ENCODE peak calls at places on chromosomes 2 and 18, in ten cellular contexts. W is brain microvascular endothelial cell; I is substantia nigra; S is A549; P is hepatocyte; M is CD4-positive, CD25-positive, alpha-beta regulatory T cell; A is astrocyte; B is OCI-LY7; L is left ventricle myocardium inferior; G is neural progenitor cell. E is an unnamed sample.

GRCh38 chr18:40529478-40529877 is 1425.6 kb upstream of the PIK3C3 start:
- DNase-seq in I (no peak), L (no peak), A (peak), S (no peak), W (peak), M (no peak), B (no peak), G (no peak), P (no peak), E (peak)

GRCh38 chr18:29007986-29008654 is 831.2 kb upstream of the CDH2 start:
- DNase-seq in S (no peak), W (no peak), B (no peak), G (no peak), P (no peak), M (no peak), A (no peak), L (no peak), I (no peak), E (no peak)

GRCh38 chr2:136238214-136238551 is 120.2 kb upstream of the CXCR4 start:
- DNase-seq in W (no peak), L (no peak), A (peak), B (no peak), P (no peak), G (no peak), I (no peak), M (no peak), S (no peak), E (no peak)

GRCh38 chr2:236395067-236395466 is 130.9 kb upstream of the ASB18 start:
- DNase-seq in S (no peak), I (no peak), B (no peak), G (no peak), A (no peak), M (no peak), W (no peak), L (no peak), P (no peak), E (no peak)

GRCh38 chr18:2502394-2502793 is 68.9 kb downstream of the METTL4 start:
- DNase-seq in G (no peak), M (no peak), W (no peak), A (no peak), S (no peak), I (no peak), L (no peak), B (no peak), P (no peak), E (no peak)

GRCh38 chr2:125684256-125684655 is 971.7 kb upstream of the GYPC start:
- DNase-seq in P (peak), B (no peak), M (no peak), I (no peak), A (no peak), W (no peak), S (no peak), L (no peak), G (no peak), E (no peak)

GRCh38 chr2:96642564-96643350 is at the start of gene FER1L5:
- DNase-seq in P (peak), I (peak), A (peak), W (peak), M (no peak), B (no peak), S (no peak), L (no peak), G (peak), E (peak)

GRCh38 chr18:66575263-66575662 is 28.6 kb downstream of the CDH19 start:
- DNase-seq in P (no peak), A (no peak), M (no peak), L (no peak), I (no peak), G (no peak), S (no peak), W (no peak), B (no peak), E (no peak)

GRCh38 chr2:147636238-147636887 is 208.5 kb upstream of the ACVR2A start:
- DNase-seq in A (peak), W (no peak), B (no peak), S (no peak), M (no peak), I (no peak), G (no peak), P (peak), L (no peak), E (no peak)

GRCh38 chr2:142188562-142188961 is 57.7 kb upstream of the LRP1B start:
- DNase-seq in L (no peak), I (no peak), W (no peak), A (no peak), M (no peak), G (no peak), S (no peak), P (no peak), B (no peak), E (no peak)

GRCh38 chr18:79624356-79624961 is 55.1 kb upstream of the CTDP1 start:
- DNase-seq in S (no peak), G (no peak), W (no peak), B (peak), I (no peak), L (no peak), M (no peak), P (no peak), A (no peak), E (no peak)

GRCh38 chr2:198059800-198060199 is 255.4 kb downstream of the PLCL1 start:
- DNase-seq in P (no peak), B (no peak), W (no peak), S (no peak), G (no peak), M (no peak), A (no peak), L (peak), I (no peak), E (no peak)

GRCh38 chr2:177429688-177430325 is 37.2 kb downstream of the AGPS start:
- DNase-seq in B (no peak), W (peak), P (no peak), S (no peak), A (peak), M (no peak), G (no peak), I (no peak), L (no peak), E (no peak)

GRCh38 chr2:96359310-96359709 is 23.7 kb downstream of the NCAPH start:
- DNase-seq in W (no peak), L (peak), B (peak), S (peak), P (no peak), G (no peak), A (no peak), M (peak), I (peak), E (no peak)

GRCh38 chr2:190740449-190740848 is 91.6 kb downstream of the NAB1 start:
- DNase-seq in B (no peak), A (no peak), M (no peak), G (no peak), I (no peak), P (no peak), W (no peak), L (no peak), S (no peak), E (no peak)

GRCh38 chr2:182038579-182038978 is 52.9 kb downstream of the PPP1R1C start:
- DNase-seq in S (peak), L (no peak), W (peak), M (no peak), P (peak), I (no peak), B (no peak), A (peak), G (no peak), E (no peak)

GRCh38 chr2:112723995-112724394 is 3.2 kb downstream of the NT5DC4 start:
- DNase-seq in A (no peak), I (no peak), P (no peak), G (no peak), B (no peak), L (no peak), W (no peak), M (no peak), S (no peak), E (no peak)

GRCh38 chr18:37458697-37459096 is 106.9 kb downstream of the CELF4 start:
- DNase-seq in B (no peak), A (no peak), P (no peak), L (no peak), I (no peak), S (no peak), W (no peak), G (no peak), M (no peak), E (no peak)

GRCh38 chr2:144379891-144380311 is 140.0 kb downstream of the ZEB2 start:
- DNase-seq in B (no peak), M (no peak), I (peak), A (no peak), L (peak), W (no peak), G (peak), S (no peak), P (no peak), E (no peak)

GRCh38 chr2:150425121-150425559 is 62.3 kb downstream of the RND3 start:
- DNase-seq in L (peak), I (peak), W (no peak), B (no peak), S (no peak), M (no peak), A (peak), P (no peak), G (peak), E (peak)

GRCh38 chr18:70172225-70172624 is 33.3 kb downstream of the RTTN start:
- DNase-seq in L (no peak), I (no peak), W (no peak), B (no peak), M (no peak), G (no peak), S (peak), P (no peak), A (no peak), E (no peak)

GRCh38 chr2:190859347-190860297 is 21.0 kb upstream of the GLS start:
- DNase-seq in S (peak), P (no peak), M (no peak), I (no peak), G (no peak), L (no peak), B (no peak), A (peak), W (no peak), E (no peak)

GRCh38 chr2:119064567-119064966 is 94.0 kb downstream of the C1QL2 start:
- DNase-seq in S (no peak), B (no peak), W (no peak), M (no peak), G (no peak), A (no peak), I (no peak), P (no peak), L (no peak), E (no peak)

GRCh38 chr2:177724398-177725287 is 332.1 kb downstream of the AGPS start:
- DNase-seq in A (peak), L (peak), G (peak), I (peak), S (peak), M (peak), P (peak), W (peak), B (peak), E (peak)

GRCh38 chr2:25960920-25961319 is 21.4 kb downstream of the KIF3C start:
- DNase-seq in A (no peak), L (no peak), P (no peak), M (no peak), I (no peak), W (peak), B (no peak), G (no peak), S (no peak), E (no peak)

GRCh38 chr2:11344956-11345671 is 678 bp upstream of the ROCK2 start:
- DNase-seq in W (peak), M (no peak), A (peak), B (peak), S (peak), I (peak), G (peak), P (peak), L (peak), E (no peak)

GRCh38 chr18:34959989-34960388 is 81.2 kb upstream of the MAPRE2 start:
- DNase-seq in G (no peak), B (no peak), W (no peak), M (no peak), P (no peak), S (no peak), A (no peak), L (no peak), I (no peak), E (no peak)

GRCh38 chr2:105488198-105488757 is 89.4 kb upstream of the FHL2 start:
- DNase-seq in B (no peak), L (peak), I (no peak), W (no peak), G (no peak), M (no peak), P (no peak), A (no peak), S (no peak), E (no peak)

GRCh38 chr2:88038263-88039105 is 17.1 kb downstream of the KRCC1 start:
- DNase-seq in L (no peak), A (peak), M (no peak), B (no peak), G (no peak), I (no peak), W (peak), S (peak), P (peak), E (no peak)

GRCh38 chr2:64654063-64654811 is 524 bp upstream of the SERTAD2 start:
- DNase-seq in M (peak), S (peak), A (peak), W (peak), P (peak), I (peak), B (peak), L (peak), G (peak), E (no peak)

GRCh38 chr2:64656379-64656778 is 2.7 kb upstream of the SERTAD2 start:
- DNase-seq in L (no peak), S (no peak), P (no peak), A (no peak), I (no peak), G (no peak), W (no peak), M (no peak), B (no peak), E (no peak)

GRCh38 chr2:64655873-64656272 is 2.2 kb upstream of the SERTAD2 start:
- DNase-seq in S (no peak), M (no peak), W (no peak), P (no peak), G (no peak), B (peak), A (no peak), L (no peak), I (no peak), E (no peak)

GRCh38 chr2:64653174-64654062 is at the start of gene SERTAD2:
- DNase-seq in L (peak), G (peak), W (peak), P (peak), M (peak), A (peak), I (peak), B (peak), S (peak), E (no peak)

DNA sequence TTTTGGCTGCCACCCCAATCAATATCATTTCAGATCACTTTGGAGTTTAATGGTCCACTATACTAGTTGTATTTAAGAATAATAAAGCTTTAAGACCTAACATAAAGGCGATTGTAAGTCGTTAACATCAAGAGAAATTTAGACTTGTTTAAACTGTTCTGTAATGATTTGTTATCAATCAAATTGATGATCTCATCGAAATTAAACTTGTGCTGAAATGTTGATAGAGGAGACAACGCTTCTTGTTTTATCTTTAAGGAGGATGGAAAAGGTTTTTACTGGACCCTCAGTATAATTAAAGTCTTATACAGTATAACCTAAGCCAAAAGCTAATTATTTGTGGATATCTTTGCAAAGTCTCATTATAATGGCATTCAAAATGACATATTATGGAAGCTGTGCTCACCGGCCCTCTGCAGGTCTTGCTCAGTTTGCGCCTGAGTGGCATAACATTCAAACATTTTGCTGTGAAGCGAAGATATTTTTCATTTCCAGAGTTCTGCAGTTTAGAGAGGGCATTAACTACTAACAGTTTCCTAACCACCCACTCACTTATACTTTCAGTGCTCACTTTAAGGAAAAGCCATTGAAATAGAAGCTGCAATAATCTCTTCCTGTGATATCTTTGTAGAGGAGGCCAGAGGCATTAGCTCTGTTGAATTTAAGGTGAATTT is 1.4 kb upstream of the SERTAD2 start:
- DNase-seq in G (no peak), A (no peak), L (no peak), M (no peak), P (peak), B (peak), S (peak), W (no peak), I (no peak), E (no peak)
- H3K27ac ChIP-seq in G (no peak), A (peak), L (peak), M (peak), P (peak), B (peak), S (peak), W (no peak), I (no peak), E (no peak)

GRCh38 chr2:170369228-170369627 is 191.3 kb downstream of the MYO3B start:
- DNase-seq in L (no peak), B (no peak), I (no peak), P (no peak), W (no peak), S (no peak), A (no peak), G (no peak), M (no peak), E (no peak)
- H3K27ac ChIP-seq in L (no peak), B (no peak), I (no peak), P (no peak), W (no peak), S (no peak), A (no peak), G (peak), M (no peak), E (no peak)

GRCh38 chr2:73718421-73718820 is 18.7 kb downstream of the TPRKB start:
- DNase-seq in B (no peak), A (no peak), G (no peak), P (no peak), S (no peak), M (no peak), I (no peak), W (no peak), L (no peak), E (no peak)

GRCh38 chr2:73718851-73719621 is 18.1 kb downstream of the TPRKB start:
- DNase-seq in I (no peak), S (no peak), L (no peak), G (no peak), M (no peak), P (no peak), B (no peak), A (no peak), W (no peak), E (no peak)

GRCh38 chr2:73717251-73717606 is 19.9 kb downstream of the TPRKB start:
- DNase-seq in I (no peak), G (no peak), L (no peak), P (no peak), B (no peak), S (no peak), M (no peak), A (no peak), W (no peak), E (no peak)

GRCh38 chr2:73714091-73714490 is 23.1 kb downstream of the TPRKB start:
- DNase-seq in G (no peak), I (no peak), L (no peak), A (no peak), M (no peak), W (no peak), P (no peak), B (no peak), S (no peak), E (no peak)

GRCh38 chr2:73716518-73717250 is 20.5 kb downstream of the TPRKB start:
- DNase-seq in P (no peak), I (no peak), G (no peak), W (no peak), M (no peak), A (peak), S (peak), L (no peak), B (no peak), E (no peak)
- H3K27ac ChIP-seq in P (no peak), I (no peak), G (no peak), W (no peak), M (no peak), A (no peak), S (no peak), L (no peak), B (no peak), E (no peak)

GRCh38 chr2:54360055-54360792 is 95.9 kb upstream of the SPTBN1 start:
- DNase-seq in I (no peak), P (peak), L (peak), G (no peak), W (peak), B (no peak), S (no peak), A (peak), M (no peak), E (no peak)
- H3K27ac ChIP-seq in I (no peak), P (peak), L (peak), G (no peak), W (no peak), B (no peak), S (no peak), A (peak), M (no peak), E (no peak)

GRCh38 chr18:22346968-22347611 is 70.6 kb downstream of the CTAGE1 start:
- DNase-seq in S (no peak), B (no peak), M (no peak), A (peak), W (peak), P (peak), I (no peak), G (peak), L (peak), E (no peak)
- H3K27ac ChIP-seq in S (no peak), B (no peak), M (peak), A (peak), W (peak), P (peak), I (no peak), G (no peak), L (peak), E (no peak)

GRCh38 chr2:200317975-200318374 is 11.5 kb downstream of the SPATS2L start:
- DNase-seq in B (no peak), I (no peak), A (no peak), G (no peak), M (no peak), P (no peak), W (no peak), S (no peak), L (no peak), E (no peak)

GRCh38 chr2:200320991-200321390 is 14.5 kb downstream of the SPATS2L start:
- DNase-seq in I (no peak), G (no peak), W (no peak), A (no peak), S (no peak), B (no peak), M (no peak), P (no peak), L (no peak), E (no peak)

GRCh38 chr2:200320344-200320743 is 13.9 kb downstream of the SPATS2L start:
- DNase-seq in I (no peak), W (no peak), G (no peak), B (no peak), M (no peak), P (no peak), S (no peak), A (no peak), L (no peak), E (no peak)

GRCh38 chr2:200318940-200319435 is 12.5 kb downstream of the SPATS2L start:
- DNase-seq in I (no peak), S (no peak), B (no peak), G (no peak), M (no peak), P (no peak), A (peak), W (no peak), L (no peak), E (no peak)

GRCh38 chr2:200319587-200320337 is 13.3 kb downstream of the SPATS2L start:
- DNase-seq in S (peak), G (no peak), W (no peak), M (no peak), I (no peak), L (no peak), B (no peak), P (peak), A (peak), E (no peak)
- H3K27ac ChIP-seq in S (peak), G (no peak), W (peak), M (no peak), I (no peak), L (peak), B (no peak), P (peak), A (peak), E (no peak)

GRCh38 chr2:186573528-186573927 is 16.3 kb upstream of the ITGAV start:
- DNase-seq in P (no peak), L (no peak), I (no peak), A (no peak), M (no peak), G (no peak), S (no peak), B (no peak), W (no peak), E (no peak)

GRCh38 chr2:186572705-186573104 is 17.2 kb upstream of the ITGAV start:
- DNase-seq in I (no peak), W (no peak), M (no peak), B (no peak), P (no peak), L (no peak), G (no peak), S (peak), A (no peak), E (no peak)

GRCh38 chr2:186575302-186575701 is 14.6 kb upstream of the ITGAV start:
- DNase-seq in G (no peak), M (no peak), P (peak), S (peak), B (no peak), I (no peak), W (peak), L (no peak), A (peak), E (no peak)

GRCh38 chr2:186575856-186576255 is 14.0 kb upstream of the ITGAV start:
- DNase-seq in A (no peak), B (no peak), P (no peak), S (peak), W (peak), G (no peak), L (no peak), M (no peak), I (no peak), E (no peak)

DNA sequence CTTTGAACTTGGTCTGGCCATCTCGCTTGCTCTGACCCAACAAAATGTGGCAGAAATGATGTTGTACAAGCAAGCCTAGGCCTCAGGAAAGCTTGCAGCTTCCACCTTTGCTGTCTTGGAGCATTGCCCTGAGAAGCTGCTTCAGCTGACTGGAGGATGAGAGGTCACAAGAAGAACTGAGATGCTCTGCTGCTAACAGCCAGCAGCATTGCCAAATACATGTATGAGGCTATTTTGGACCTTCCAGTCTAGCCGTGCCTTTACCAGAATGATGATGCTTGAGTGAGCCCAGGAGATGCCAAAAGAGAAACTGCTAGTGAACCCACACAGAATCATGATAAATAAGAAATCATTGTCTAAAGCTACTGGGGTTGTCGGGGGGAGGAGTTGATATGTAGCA is 13.2 kb upstream of the ITGAV start:
- DNase-seq in G (no peak), W (peak), S (peak), I (no peak), B (no peak), A (peak), L (no peak), M (no peak), P (no peak), E (no peak)
- H3K27ac ChIP-seq in G (no peak), W (peak), S (peak), I (no peak), B (no peak), A (peak), L (no peak), M (no peak), P (no peak), E (no peak)